ENCODE peak calls at places on chromosomes 3 and 15, in seven cellular contexts. X, P, Z, O, I, W and T are unnamed samples.

GRCh38 chr15:81394609-81395008 is 20.6 kb upstream of the TMC3 start:
- DNase-seq in X (no peak), P (no peak), W (peak; percentile 48), I (no peak), O (no peak), Z (no peak), T (peak; percentile 31)

GRCh38 chr15:78034495-78035191 is 42.9 kb downstream of the TBC1D2B start:
- DNase-seq in I (no peak), W (peak; percentile 46), X (peak; percentile 38), Z (no peak), P (no peak), O (peak; percentile 92), T (peak; percentile 74)

GRCh38 chr3:169769287-169770181 is at the start of gene ACTRT3:
- DNase-seq in O (peak; percentile 11), P (peak; percentile 64), W (peak; percentile 59), I (peak; percentile 73), Z (peak; percentile 35), X (peak; percentile 43), T (peak; percentile 65)

GRCh38 chr15:77094397-77095030 is 23.6 kb upstream of the TSPAN3 start:
- DNase-seq in P (no peak), I (no peak), W (no peak), Z (no peak), X (no peak), O (no peak), T (no peak)

GRCh38 chr3:2880357-2880756 is 229.8 kb downstream of the IL5RA start:
- DNase-seq in W (no peak), I (no peak), P (no peak), Z (no peak), X (no peak), O (no peak), T (no peak)

GRCh38 chr3:4981160-4981687 is 2.0 kb downstream of the BHLHE40 start:
- DNase-seq in X (peak; percentile 34), W (no peak), Z (no peak), I (peak; percentile 63), O (peak; percentile 60), P (no peak), T (no peak)

GRCh38 chr3:13504161-13504831 is 24.2 kb downstream of the HDAC11 start:
- DNase-seq in I (no peak), O (no peak), W (no peak), Z (no peak), X (peak; percentile 13), P (no peak), T (no peak)

GRCh38 chr3:52845157-52845556 is 10.3 kb upstream of the MUSTN1 start:
- DNase-seq in P (peak; percentile 60), I (no peak), Z (no peak), X (peak; percentile 38), W (peak; percentile 53), O (no peak), T (peak; percentile 19)

GRCh38 chr3:66499881-66500574 is 794 bp downstream of the LRIG1 start:
- DNase-seq in I (no peak), X (peak; percentile 43), Z (no peak), W (peak; percentile 44), P (peak; percentile 37), O (no peak), T (peak; percentile 43)

GRCh38 chr3:193574488-193575072 is 18.4 kb upstream of the OPA1 start:
- DNase-seq in I (no peak), Z (no peak), W (no peak), O (no peak), X (no peak), P (no peak), T (no peak)

GRCh38 chr3:187753516-187753915 is 8.2 kb upstream of the BCL6 start:
- DNase-seq in O (no peak), Z (no peak), P (no peak), X (no peak), I (no peak), W (no peak), T (no peak)

GRCh38 chr3:42028474-42028873 is 62.7 kb upstream of the TRAK1 start:
- DNase-seq in I (no peak), X (no peak), Z (no peak), O (no peak), P (no peak), W (no peak), T (no peak)

GRCh38 chr3:105906345-105906744 is 37.5 kb upstream of the CBLB start:
- DNase-seq in P (no peak), Z (no peak), I (no peak), X (no peak), W (no peak), O (no peak), T (no peak)
- H3K4me3 ChIP-seq in P (no peak overlapping the region), Z (no peak overlapping the region), I (no peak overlapping the region), X (no peak overlapping the region), W (no peak overlapping the region), O (no peak overlapping the region), T (no peak overlapping the region)

DNA sequence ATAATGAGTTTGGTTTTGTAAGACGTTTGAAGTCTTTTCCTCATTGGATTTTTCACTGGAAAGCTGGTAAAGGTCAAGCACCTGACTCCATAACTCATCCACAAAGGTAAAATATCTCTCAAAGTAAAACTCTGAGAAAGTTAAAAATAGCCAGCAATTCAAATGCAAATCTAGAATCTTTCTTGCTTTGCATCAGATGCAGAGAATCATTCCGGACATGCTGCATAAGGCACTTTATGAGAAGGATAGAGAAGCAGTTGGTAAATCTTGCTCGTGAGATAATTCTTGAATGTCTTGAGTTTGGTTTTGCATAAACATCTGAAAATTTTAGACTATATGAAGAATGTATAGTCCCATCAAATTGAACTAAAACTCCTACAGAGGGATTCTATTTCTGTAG is 9.1 kb downstream of the KCNMB2 start:
- DNase-seq in P (no peak), O (no peak), X (no peak), W (no peak), Z (no peak), I (no peak), T (no peak)
- TF ChIP-seq POLR2A in P (no peak), O (no peak), X (no peak), W (no peak), Z (no peak), I (no peak), T (no peak)

GRCh38 chr15:40252438-40253178 is 13.7 kb downstream of the PAK6 start:
- DNase-seq in W (peak; percentile 63), O (no peak), P (no peak), I (no peak), X (no peak), Z (peak; percentile 42), T (peak; percentile 81)

GRCh38 chr15:40253179-40253790 is 14.4 kb downstream of the PAK6 start:
- DNase-seq in W (no peak), I (no peak), Z (no peak), X (no peak), P (no peak), O (no peak), T (no peak)

GRCh38 chr15:40250771-40251454 is 12.1 kb downstream of the PAK6 start:
- DNase-seq in X (no peak), P (no peak), Z (no peak), W (no peak), I (no peak), O (no peak), T (no peak)

GRCh38 chr15:40251455-40252140 is 12.7 kb downstream of the PAK6 start:
- DNase-seq in Z (no peak), W (no peak), P (peak; percentile 35), I (no peak), O (no peak), X (no peak), T (peak; percentile 60)

DNA sequence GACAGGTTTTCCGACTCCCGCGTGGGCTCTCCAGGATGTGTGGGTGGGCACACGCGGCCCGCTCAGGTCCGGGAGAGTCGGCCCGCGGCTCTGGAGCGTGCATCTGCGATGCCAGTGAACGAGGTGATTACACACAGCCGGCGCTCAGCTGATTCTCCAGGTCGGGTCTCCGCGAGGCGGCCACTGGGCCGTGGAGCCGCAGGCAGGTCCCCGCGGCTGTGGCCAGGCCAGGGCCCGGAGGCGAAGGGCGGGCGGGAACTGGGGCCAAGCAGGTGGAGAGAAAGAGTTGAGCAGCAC is 13.2 kb downstream of the PAK6 start:
- DNase-seq in Z (no peak), X (no peak), O (no peak), P (no peak), I (no peak), W (peak; percentile 28), T (no peak)
- H3K4me3 ChIP-seq in Z (peak overlapping the region; percentile 97), X (no peak overlapping the region), O (no peak overlapping the region), P (peak overlapping the region; percentile 52), I (no peak overlapping the region), W (no peak overlapping the region), T (no peak overlapping the region)

GRCh38 chr3:149632225-149632624 is 25.6 kb downstream of the WWTR1 start:
- DNase-seq in X (no peak), Z (no peak), P (no peak), O (no peak), I (no peak), W (no peak), T (no peak)

GRCh38 chr3:149634072-149634471 is 23.8 kb downstream of the WWTR1 start:
- DNase-seq in X (no peak), Z (no peak), P (no peak), I (no peak), O (no peak), W (no peak), T (no peak)

GRCh38 chr3:149628957-149629670 is 28.7 kb downstream of the WWTR1 start:
- DNase-seq in W (no peak), X (peak; percentile 59), Z (no peak), I (no peak), O (no peak), P (no peak), T (no peak)

GRCh38 chr3:149634573-149634972 is 23.3 kb downstream of the WWTR1 start:
- DNase-seq in Z (no peak), O (no peak), W (no peak), I (no peak), P (no peak), X (no peak), T (no peak)

GRCh38 chr3:149630806-149631205 is 27.0 kb downstream of the WWTR1 start:
- DNase-seq in P (no peak), I (no peak), O (no peak), X (no peak), Z (no peak), W (no peak), T (no peak)
- TF ChIP-seq POLR2A in P (no peak), I (no peak), O (no peak), X (no peak), Z (no peak), W (no peak), T (no peak)

GRCh38 chr3:31959951-31960792 is 20.9 kb downstream of the OSBPL10 start:
- DNase-seq in W (no peak), O (no peak), I (no peak), Z (no peak), X (peak; percentile 55), P (no peak), T (peak; percentile 12)
- H3K4me3 ChIP-seq in W (no peak overlapping the region), O (no peak overlapping the region), I (peak overlapping the region; percentile 22), Z (no peak overlapping the region), X (peak overlapping the region; percentile 37), P (peak overlapping the region; percentile 26), T (no peak overlapping the region)

GRCh38 chr15:55407949-55408766 is at the start of the genes CCPG1 and PIERCE2:
- DNase-seq in X (peak; percentile 93), P (peak; percentile 91), O (peak; percentile 97), I (peak; percentile 97), W (peak; percentile 94), Z (peak; percentile 89), T (peak; percentile 95)
- TF ChIP-seq POLR2A in X (peak; percentile 83), P (peak; percentile 49), O (peak; percentile 59), I (peak; percentile 57), W (peak; percentile 99), Z (no peak), T (peak; percentile 90)